ENCODE peak calls at places on chromosomes 5 and 9, in five cellular contexts. D, Z, F, C and L are unnamed samples. For H3K4me1, the result is how much of the 10 kb centered on the place peaks cover.

GRCh38 chr9:124180557-124180956 is 77.2 kb upstream of the NEK6 start:
- DNase-seq in D (peak), Z (no peak), F (no peak), C (no peak), L (no peak)

GRCh38 chr9:128340691-128341434 is 536 bp downstream of the SLC27A4 start:
- DNase-seq in D (no peak), F (no peak), Z (peak), C (no peak), L (no peak)

GRCh38 chr5:113721171-113721570 is 207.7 kb downstream of the YTHDC2 start:
- DNase-seq in D (no peak), C (no peak), F (no peak), Z (no peak), L (no peak)

GRCh38 chr5:133347039-133347438 is 265.3 kb downstream of the FSTL4 start:
- DNase-seq in F (no peak), Z (no peak), D (no peak), C (no peak), L (no peak)

GRCh38 chr5:154214236-154215106 is 23.9 kb downstream of the GALNT10 start:
- DNase-seq in Z (no peak), F (peak), C (no peak), D (no peak), L (no peak)

GRCh38 chr5:132388244-132389050 is 18.9 kb downstream of the SLC22A5 start:
- DNase-seq in Z (no peak), D (no peak), F (no peak), C (no peak), L (no peak)

GRCh38 chr9:18610956-18611355 is 137.0 kb downstream of the ADAMTSL1 start:
- DNase-seq in Z (no peak), C (no peak), D (no peak), F (no peak), L (no peak)

GRCh38 chr5:95730011-95730700 is 980 bp upstream of the RHOBTB3 start:
- DNase-seq in C (no peak), Z (no peak), D (no peak), F (no peak), L (no peak)

GRCh38 chr9:77514886-77515711 is 133.0 kb downstream of the GNA14 start:
- DNase-seq in F (peak), D (no peak), Z (no peak), C (no peak), L (no peak)

GRCh38 chr9:89805726-89806125 is 200.9 kb downstream of the GADD45G start:
- DNase-seq in C (no peak), D (no peak), Z (no peak), F (no peak), L (no peak)

GRCh38 chr5:143593723-143594122 is 190.2 kb upstream of the NR3C1 start:
- DNase-seq in D (no peak), C (no peak), Z (no peak), F (no peak), L (no peak)

GRCh38 chr5:180860273-180860886 is 696 bp downstream of the ZFP62 start:
- DNase-seq in Z (peak), C (no peak), F (no peak), D (peak), L (no peak)

GRCh38 chr9:87592554-87593394 is 95.1 kb downstream of the DAPK1 start:
- DNase-seq in C (peak), F (no peak), D (peak), Z (no peak), L (peak)

GRCh38 chr9:120857902-120858301 is 15.2 kb upstream of the PSMD5 start:
- DNase-seq in C (no peak), F (no peak), Z (no peak), D (no peak), L (no peak)

GRCh38 chr5:177449140-177450061 is 2.8 kb downstream of the PRR7 start:
- DNase-seq in F (peak), Z (no peak), D (no peak), C (no peak), L (no peak)

GRCh38 chr5:102826629-102827028 is 71.5 kb downstream of the PAM start:
- DNase-seq in Z (no peak), C (no peak), D (no peak), F (no peak), L (no peak)

GRCh38 chr5:155753943-155754581 is 572.9 kb upstream of the SGCD start:
- DNase-seq in C (no peak), F (no peak), D (no peak), Z (no peak), L (no peak)

GRCh38 chr9:86700601-86701000 is 246.7 kb downstream of the GAS1 start:
- DNase-seq in F (peak), C (no peak), Z (no peak), D (peak), L (peak)

GRCh38 chr9:82883436-82883835 is 179.5 kb downstream of the RASEF start:
- DNase-seq in D (no peak), C (no peak), Z (no peak), F (no peak), L (no peak)

GRCh38 chr5:1468629-1469527 is 23.6 kb upstream of the SLC6A3 start:
- DNase-seq in D (no peak), F (no peak), C (no peak), Z (no peak), L (no peak)

GRCh38 chr5:10601246-10602030 is 37.6 kb downstream of the ANKRD33B start:
- DNase-seq in Z (peak), F (peak), D (peak), C (peak), L (peak)

GRCh38 chr9:70607926-70608325 is 193.5 kb upstream of the KLF9 start:
- DNase-seq in D (no peak), C (no peak), Z (peak), F (no peak), L (no peak)

GRCh38 chr9:73370053-73370452 is 218.4 kb downstream of the ANXA1 start:
- DNase-seq in Z (no peak), D (no peak), F (peak), C (no peak), L (no peak)

GRCh38 chr5:119743927-119744326 is 114.6 kb downstream of the FAM170A start:
- DNase-seq in F (peak), C (no peak), D (no peak), Z (peak), L (no peak)

GRCh38 chr9:68978054-68978453 is 35.9 kb downstream of the PRKACG start:
- DNase-seq in Z (peak), F (no peak), C (no peak), D (no peak), L (no peak)

GRCh38 chr5:108521841-108522506 is 140.1 kb upstream of the FBXL17 start:
- DNase-seq in Z (peak), D (no peak), F (peak), C (no peak), L (no peak)

GRCh38 chr5:96687812-96688453 is 25.8 kb downstream of the CAST start:
- DNase-seq in Z (no peak), D (no peak), F (no peak), C (no peak), L (no peak)

GRCh38 chr5:66796306-66797292 is 200.4 kb downstream of the MAST4 start:
- DNase-seq in D (no peak), Z (no peak), C (no peak), F (no peak), L (no peak)

GRCh38 chr5:99331061-99331460 is 402.3 kb upstream of the CHD1 start:
- DNase-seq in Z (no peak), D (no peak), C (no peak), F (no peak), L (no peak)

GRCh38 chr5:142427529-142427928 is 102.7 kb upstream of the SPRY4 start:
- DNase-seq in D (no peak), F (no peak), C (no peak), Z (no peak), L (no peak)

GRCh38 chr5:142426676-142427364 is 102.0 kb upstream of the SPRY4 start:
- DNase-seq in D (no peak), F (no peak), Z (no peak), C (no peak), L (no peak)

GRCh38 chr5:142428036-142428772 is 103.4 kb upstream of the SPRY4 start:
- DNase-seq in F (no peak), C (no peak), Z (no peak), D (no peak), L (no peak)

GRCh38 chr5:142426129-142426641 is 101.4 kb upstream of the SPRY4 start:
- DNase-seq in Z (no peak), C (no peak), D (peak), F (no peak), L (peak)

GRCh38 chr5:142425286-142426065 is 100.7 kb upstream of the SPRY4 start:
- DNase-seq in F (no peak), Z (no peak), C (no peak), D (no peak), L (no peak)
- H3K4me1 ChIP-seq in F (under half), Z (under half), C (under half), D (half or more), L (under half)

DNA sequence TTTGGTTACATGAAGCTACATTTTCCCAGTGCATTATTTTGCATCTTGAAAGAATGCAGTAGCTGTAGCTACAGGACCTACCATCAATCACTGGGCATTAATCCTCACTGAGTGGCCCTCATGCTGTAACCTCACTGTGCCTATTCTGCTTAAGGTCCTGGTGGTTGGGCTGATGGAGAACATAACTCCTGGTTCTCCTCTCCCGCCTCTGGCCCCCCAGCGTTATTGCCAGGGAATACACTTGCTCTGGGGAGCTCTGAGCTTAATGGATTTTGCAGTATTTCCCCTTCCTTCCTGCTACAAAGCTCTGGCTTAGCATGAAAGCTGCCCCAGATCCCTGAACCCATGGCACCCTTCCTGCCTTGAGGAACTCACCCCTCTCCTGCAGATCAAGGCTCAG is 111.6 kb upstream of the EQTN start:
- DNase-seq in C (no peak), D (no peak), Z (no peak), F (no peak), L (no peak)
- H3K27ac ChIP-seq in C (no peak), D (no peak), Z (no peak), F (no peak), L (no peak)

GRCh38 chr5:152288499-152288898 is 116.6 kb downstream of the NMUR2 start:
- DNase-seq in Z (no peak), D (peak), F (no peak), C (no peak), L (peak)
- H3K4me1 ChIP-seq in Z (under half), D (under half), F (under half), C (under half), L (under half)

GRCh38 chr9:130857864-130858730 is 23.0 kb downstream of the ABL1 start:
- DNase-seq in Z (no peak), D (peak), C (no peak), F (peak), L (peak)
- H3K27ac ChIP-seq in Z (no peak), D (peak), C (no peak), F (peak), L (peak)

GRCh38 chr9:93197670-93198069 is 13.7 kb downstream of the WNK2 start:
- DNase-seq in D (no peak), F (no peak), C (no peak), Z (no peak), L (no peak)

GRCh38 chr9:93200449-93200742 is 16.5 kb downstream of the WNK2 start:
- DNase-seq in C (no peak), D (no peak), Z (no peak), F (no peak), L (no peak)

GRCh38 chr9:93200989-93201339 is 17.0 kb downstream of the WNK2 start:
- DNase-seq in F (no peak), Z (no peak), C (no peak), D (no peak), L (no peak)

GRCh38 chr9:93198117-93198838 is 14.3 kb downstream of the WNK2 start:
- DNase-seq in F (no peak), D (no peak), Z (peak), C (no peak), L (no peak)

DNA sequence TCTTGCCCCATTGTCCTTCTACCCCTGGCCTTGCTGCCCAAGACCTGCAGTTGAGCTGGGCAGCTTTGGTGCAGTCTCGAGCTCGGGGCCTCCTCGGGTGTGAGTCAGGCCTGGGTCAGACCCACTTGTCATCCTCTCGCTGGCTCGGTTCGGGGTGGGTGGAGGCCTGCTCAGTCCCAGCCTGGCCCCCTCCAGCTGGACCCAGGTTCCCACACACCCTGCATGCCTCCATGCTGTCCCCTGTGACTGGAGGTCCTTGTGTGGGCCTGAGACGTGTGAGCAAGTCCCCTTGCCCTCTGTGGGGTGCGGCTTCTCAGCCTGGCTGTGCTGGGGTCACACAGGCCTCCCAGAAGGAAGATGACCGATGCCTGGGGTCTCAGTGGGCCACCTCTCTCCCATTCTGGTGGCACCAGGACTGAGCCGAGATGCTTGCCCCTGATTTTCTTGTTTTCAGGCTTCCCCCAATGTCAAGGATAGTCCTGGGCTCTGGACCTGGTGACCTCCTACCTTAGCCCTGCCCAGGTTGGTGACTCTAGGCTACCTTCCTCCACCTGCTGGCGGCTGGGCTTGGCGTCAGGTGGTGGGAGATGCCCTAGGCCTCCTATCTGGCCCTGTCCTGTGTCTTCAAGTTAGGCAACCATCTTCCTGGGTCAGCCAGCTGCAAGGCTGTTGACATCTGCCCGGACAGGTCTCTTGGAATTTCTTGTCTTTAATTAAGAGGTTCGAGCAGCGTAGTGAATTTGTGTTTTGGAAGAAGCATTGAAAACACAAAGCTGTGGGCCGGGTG is 15.1 kb downstream of the WNK2 start:
- DNase-seq in Z (peak), F (no peak), D (no peak), C (no peak), L (no peak)
- H3K4me1 ChIP-seq in Z (under half), F (under half), D (half or more), C (under half), L (under half)

DNA sequence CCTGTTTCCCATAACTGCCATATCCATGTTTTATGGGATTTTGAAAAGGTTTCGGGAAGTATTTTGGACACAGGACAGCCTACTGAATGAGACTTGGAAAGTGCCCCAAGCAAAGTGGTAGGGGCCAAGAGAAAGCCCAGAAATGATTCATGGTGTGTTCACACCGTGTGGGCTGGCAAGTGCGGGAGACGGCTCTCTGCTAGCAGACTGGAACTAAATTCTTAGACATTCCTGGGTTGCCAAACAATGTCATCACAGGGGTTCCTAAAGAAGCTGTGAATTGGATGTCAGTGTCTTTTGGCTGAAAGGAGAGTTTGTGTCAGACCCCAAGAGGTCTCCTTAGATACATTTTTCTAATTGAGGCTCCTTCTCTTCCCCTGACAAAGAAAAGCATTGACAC is 125.3 kb upstream of the ADAMTS16 start:
- DNase-seq in F (peak), Z (no peak), C (no peak), D (no peak), L (no peak)
- H3K27ac ChIP-seq in F (no peak), Z (no peak), C (no peak), D (no peak), L (no peak)

DNA sequence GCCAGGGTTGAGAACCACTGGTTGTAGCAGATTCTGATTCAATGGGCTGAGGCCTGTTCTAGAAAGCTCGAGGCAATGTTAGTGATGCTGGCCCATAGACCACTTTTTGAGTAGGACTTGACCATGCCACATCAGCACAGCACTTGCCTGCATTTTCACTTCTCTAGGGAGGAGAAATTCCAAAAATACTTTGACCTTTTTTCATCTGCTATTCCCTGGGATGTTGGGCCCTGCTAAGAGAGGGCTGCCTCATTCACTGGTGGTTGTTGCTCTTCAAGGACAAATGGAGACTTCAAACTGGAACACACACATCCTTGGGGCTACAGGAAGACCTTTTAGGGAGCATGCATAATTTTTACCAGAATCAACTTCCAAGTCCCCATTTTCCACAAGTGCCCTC is 12.8 kb upstream of the TGFBI start:
- DNase-seq in F (no peak), Z (no peak), C (no peak), D (no peak), L (no peak)
- H3K4me1 ChIP-seq in F (half or more), Z (under half), C (under half), D (half or more), L (under half)